ENCODE peak calls at places on chromosomes 1 and 21, in five cellular contexts. E is GM12878, Q is SK-N-SH, B is K562, S is A549. Z is an unnamed sample.
A peak's percentile ranks its signal among the peaks of the same experiment; 100 is the strongest.

GRCh38 chr1:221994274-221994698 is 252.4 kb upstream of the DUSP10 start:
- DNase-seq in S (no peak), B (peak; percentile 12), Q (no peak), E (peak; percentile 38), Z (peak; percentile 85)

GRCh38 chr1:29586991-29587745 is 350.8 kb downstream of the PTPRU start:
- DNase-seq in S (no peak), B (no peak), Q (no peak), E (no peak), Z (peak; percentile 19)

GRCh38 chr21:42833439-42833815 is 45.9 kb downstream of the WDR4 start:
- DNase-seq in S (peak; percentile 38), Q (peak; percentile 77), E (peak; percentile 20), B (peak; percentile 66), Z (peak; percentile 5)

GRCh38 chr1:109796484-109797305 is 33.0 kb upstream of the EPS8L3 start:
- DNase-seq in S (no peak), Q (no peak), B (peak; percentile 52), E (no peak), Z (peak; percentile 55)

GRCh38 chr1:95916616-95917015 is 682.6 kb downstream of the RWDD3 start:
- DNase-seq in Q (no peak), E (no peak), B (no peak), S (no peak), Z (peak; percentile 14)

GRCh38 chr1:41795205-41795762 is 123.4 kb downstream of the HIVEP3 start:
- DNase-seq in B (peak; percentile 9), Q (no peak), E (no peak), S (no peak), Z (peak; percentile 73)

GRCh38 chr1:200183637-200184036 is 156.1 kb downstream of the NR5A2 start:
- DNase-seq in S (no peak), Q (no peak), B (no peak), E (no peak), Z (no peak)

GRCh38 chr1:228474507-228474906 is 12.7 kb upstream of the RNF187 start:
- DNase-seq in B (no peak), E (no peak), Q (no peak), S (no peak), Z (no peak)

GRCh38 chr1:61980561-61980960 is 214.1 kb upstream of the L1TD1 start:
- DNase-seq in Q (peak; percentile 11), S (no peak), B (peak; percentile 15), E (no peak), Z (no peak)

GRCh38 chr1:65409927-65410326 is 10.5 kb upstream of the LEPR start:
- DNase-seq in Q (no peak), B (no peak), S (no peak), E (no peak), Z (no peak)

GRCh38 chr1:151143986-151144385 is 2.4 kb downstream of the SEMA6C start:
- DNase-seq in B (no peak), E (no peak), Q (peak; percentile 13), S (no peak), Z (no peak)

GRCh38 chr1:118928739-118929554 is 59.2 kb downstream of the TBX15 start:
- DNase-seq in E (no peak), Q (no peak), S (no peak), B (peak; percentile 50), Z (peak; percentile 28)

GRCh38 chr1:31694910-31695300 is 8.9 kb downstream of the COL16A1 start:
- DNase-seq in B (no peak), S (no peak), Q (no peak), E (no peak), Z (no peak)

GRCh38 chr1:9371391-9371935 is 78.8 kb downstream of the SPSB1 start:
- DNase-seq in B (no peak), E (no peak), Q (peak; percentile 64), S (no peak), Z (peak; percentile 81)

GRCh38 chr1:197307551-197307950 is 39.5 kb downstream of the CRB1 start:
- DNase-seq in S (no peak), Q (no peak), B (no peak), E (no peak), Z (no peak)

DNA sequence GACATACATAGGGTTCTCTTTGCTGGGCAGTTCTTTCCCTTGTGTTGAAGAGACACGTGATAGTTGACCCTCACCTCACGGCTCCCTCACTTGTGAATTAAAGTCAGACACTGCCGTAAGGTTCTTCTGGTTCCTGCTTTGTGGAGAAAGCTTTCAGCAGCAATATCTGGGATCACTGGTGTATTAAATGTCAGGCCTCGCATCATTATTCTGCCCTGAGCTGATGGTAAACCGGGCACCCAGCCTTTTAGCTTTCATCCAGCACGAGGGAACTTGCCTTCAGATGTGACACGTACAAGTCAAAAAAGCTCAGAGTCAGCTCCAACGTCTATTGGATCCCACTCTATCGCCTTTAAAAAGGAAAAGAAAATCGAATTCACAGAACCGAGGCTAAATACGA is 52.9 kb upstream of the HNRNPU start:
- DNase-seq in S (no peak), E (no peak), Q (no peak), B (no peak), Z (no peak)
- TF ChIP-seq RCOR1 in S (no peak), E (no peak), Q (no peak), B (no peak), Z (no peak)

GRCh38 chr1:50066806-50067205 is 41.9 kb upstream of the ELAVL4 start:
- DNase-seq in E (no peak), Q (no peak), B (no peak), S (no peak), Z (no peak)
- TF ChIP-seq RCOR1 in E (no peak), Q (no peak), B (no peak), S (no peak), Z (no peak)

GRCh38 chr1:116913941-116914340 is 4.2 kb downstream of the PTGFRN start:
- DNase-seq in Q (no peak), S (no peak), E (no peak), B (no peak), Z (no peak)

GRCh38 chr1:116912846-116913245 is 3.1 kb downstream of the PTGFRN start:
- DNase-seq in E (no peak), S (no peak), Q (no peak), B (no peak), Z (no peak)

GRCh38 chr1:116911166-116911553 is 1.4 kb downstream of the PTGFRN start:
- DNase-seq in E (no peak), S (no peak), Q (peak; percentile 49), B (peak; percentile 52), Z (no peak)

GRCh38 chr1:116910379-116911165 is 856 bp downstream of the PTGFRN start:
- DNase-seq in S (peak; percentile 12), E (no peak), B (peak; percentile 58), Q (peak; percentile 41), Z (no peak)

DNA sequence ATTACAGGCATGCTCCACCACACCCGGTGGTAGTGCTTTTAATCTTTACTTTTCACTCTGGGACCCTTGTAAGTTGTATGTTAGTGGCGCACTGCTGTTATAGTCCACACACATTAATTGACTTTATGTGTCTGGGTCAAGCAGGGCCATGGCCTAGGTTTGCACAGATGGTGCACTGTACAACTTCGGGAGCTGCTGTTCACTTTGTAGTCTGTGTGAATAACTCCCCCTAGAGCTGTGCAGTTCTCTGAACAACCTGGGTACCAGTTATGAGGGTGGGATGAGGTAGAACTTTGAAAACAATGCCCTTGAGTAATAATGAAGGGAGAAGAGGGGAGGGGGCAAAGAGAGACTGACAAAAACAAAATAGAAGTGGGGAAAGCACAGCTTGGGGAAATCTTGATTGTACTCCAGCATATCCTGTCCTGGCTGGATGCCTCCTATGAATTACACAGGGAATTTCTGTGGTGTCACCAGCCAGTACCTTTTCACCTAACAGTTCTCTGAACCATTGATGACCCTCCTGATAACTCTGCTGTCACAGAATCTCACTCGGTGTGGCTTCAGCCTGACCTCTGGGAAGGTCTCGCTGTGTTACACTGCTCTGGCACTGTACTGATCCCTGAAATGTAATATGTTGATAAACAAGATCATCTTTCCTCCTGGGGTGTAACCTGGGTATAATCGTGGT is 2.2 kb downstream of the PTGFRN start:
- DNase-seq in B (peak; percentile 39), E (no peak), S (no peak), Q (no peak), Z (no peak)
- TF ChIP-seq RCOR1 in B (no peak), E (no peak), S (no peak), Q (no peak), Z (no peak)

GRCh38 chr1:173295995-173296394 is 88.9 kb upstream of the TNFSF4 start:
- DNase-seq in B (no peak), E (no peak), S (no peak), Q (no peak), Z (peak; percentile 37)
- TF ChIP-seq RCOR1 in B (no peak), E (no peak), S (no peak), Q (no peak), Z (no peak)

GRCh38 chr1:84442256-84442655 is 36.8 kb upstream of the RPF1 start:
- DNase-seq in B (peak; percentile 65), S (peak; percentile 16), Q (peak; percentile 18), E (peak; percentile 73), Z (peak; percentile 94)
- TF ChIP-seq RCOR1 in B (no peak), S (no peak), Q (no peak), E (no peak), Z (no peak)

GRCh38 chr1:44010935-44011610 is 19.7 kb downstream of the CCDC24 start:
- DNase-seq in S (no peak), E (no peak), Q (no peak), B (no peak), Z (no peak)
- TF ChIP-seq RCOR1 in S (no peak), E (no peak), Q (no peak), B (no peak), Z (no peak)

GRCh38 chr1:111179968-111180533 is 20.4 kb downstream of the DENND2D start:
- DNase-seq in Q (no peak), S (no peak), E (no peak), B (no peak), Z (no peak)
- TF ChIP-seq RCOR1 in Q (no peak), S (no peak), E (no peak), B (no peak), Z (no peak)

GRCh38 chr1:36772837-36773495 is 261.3 kb downstream of the GRIK3 start:
- DNase-seq in S (no peak), B (no peak), Q (no peak), E (no peak), Z (no peak)

GRCh38 chr1:36771678-36772284 is 262.5 kb downstream of the GRIK3 start:
- DNase-seq in B (no peak), Q (no peak), S (no peak), E (no peak), Z (no peak)

GRCh38 chr1:36771222-36771621 is 263.1 kb downstream of the GRIK3 start:
- DNase-seq in B (no peak), S (no peak), E (no peak), Q (no peak), Z (no peak)

GRCh38 chr1:36768486-36769178 is 265.7 kb downstream of the GRIK3 start:
- DNase-seq in B (no peak), S (no peak), E (no peak), Q (peak; percentile 87), Z (no peak)

GRCh38 chr1:36769886-36770830 is 264.2 kb downstream of the GRIK3 start:
- DNase-seq in Q (no peak), E (no peak), S (no peak), B (no peak), Z (no peak)
- TF ChIP-seq RCOR1 in Q (no peak), E (no peak), S (no peak), B (no peak), Z (no peak)

DNA sequence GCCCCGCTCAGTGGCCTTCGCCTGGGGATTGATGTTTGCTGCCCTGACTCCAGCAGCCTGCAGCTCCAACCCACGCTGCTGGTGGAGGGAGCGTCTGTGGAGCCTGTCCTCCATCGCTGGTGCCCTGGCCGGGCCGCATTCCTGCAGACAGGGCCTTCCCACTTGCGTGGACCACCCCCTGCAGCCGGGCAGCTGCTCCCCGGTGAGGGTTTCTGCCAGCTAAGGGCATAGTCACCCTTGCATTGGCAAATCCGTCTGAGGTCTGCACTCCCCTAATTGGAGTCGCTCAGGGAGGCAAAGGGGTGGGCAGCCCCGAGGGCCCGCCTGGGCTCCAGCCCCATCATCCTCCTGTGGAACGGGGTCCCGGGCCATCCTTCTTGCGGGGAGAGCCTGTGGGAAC is 43.5 kb downstream of the PRDM16 start:
- DNase-seq in S (no peak), Q (no peak), E (no peak), B (no peak), Z (no peak)
- TF ChIP-seq RCOR1 in S (no peak), Q (no peak), E (no peak), B (no peak), Z (no peak)

Z was measured in IMR-90.